ENCODE peak calls at places on chromosome 5, in six cellular contexts. M is right lobe of liver, K is IMR-90, N is heart left ventricle, D is tibial nerve, Z is sigmoid colon. P is an unnamed sample.

GRCh38 chr5:112289465-112289864 is 129.6 kb downstream of the EPB41L4A start:
- DNase-seq in N (no peak), D (no peak), K (no peak), M (no peak), Z (no peak), P (no peak)

GRCh38 chr5:165594693-165595092 is 2089.3 kb downstream of the MAT2B start:
- DNase-seq in D (no peak), K (no peak), M (no peak), N (no peak), Z (no peak), P (no peak)

GRCh38 chr5:73312146-73312871 is 136.3 kb downstream of the FOXD1 start:
- DNase-seq in K (peak), D (peak), N (no peak), M (no peak), Z (no peak), P (peak)

GRCh38 chr5:154723740-154724505 is 31.3 kb upstream of the LARP1 start:
- DNase-seq in K (peak), N (no peak), M (no peak), Z (no peak), D (no peak), P (no peak)

GRCh38 chr5:73160239-73160671 is 12.7 kb upstream of the TMEM174 start:
- DNase-seq in M (no peak), Z (no peak), K (no peak), N (no peak), D (no peak), P (no peak)

GRCh38 chr5:54807421-54807820 is 178.0 kb downstream of the ESM1 start:
- DNase-seq in K (peak), Z (no peak), N (no peak), M (no peak), D (no peak), P (no peak)

GRCh38 chr5:138461343-138462125 is 3.7 kb upstream of the EGR1 start:
- DNase-seq in K (peak), D (no peak), M (no peak), N (no peak), Z (no peak), P (no peak)

GRCh38 chr5:2690293-2690692 is 61.2 kb downstream of the IRX2 start:
- DNase-seq in N (no peak), M (no peak), D (no peak), Z (no peak), K (no peak), P (no peak)

GRCh38 chr5:142749321-142749720 is 20.9 kb upstream of the ARHGAP26 start:
- DNase-seq in N (no peak), M (no peak), K (peak), D (no peak), Z (no peak), P (no peak)

GRCh38 chr5:159657766-159658165 is 258.5 kb upstream of the ADRA1B start:
- DNase-seq in D (no peak), M (no peak), Z (no peak), K (no peak), N (no peak), P (no peak)

GRCh38 chr5:141654298-141654697 is 3.1 kb upstream of the FCHSD1 start:
- DNase-seq in Z (no peak), N (no peak), D (no peak), K (peak), M (no peak), P (no peak)

GRCh38 chr5:161421067-161421466 is 125.5 kb downstream of the GABRB2 start:
- DNase-seq in D (no peak), N (no peak), M (no peak), K (no peak), Z (no peak), P (no peak)

GRCh38 chr5:173472164-173472563 is 143.9 kb upstream of the STC2 start:
- DNase-seq in K (peak), N (no peak), D (peak), Z (peak), M (peak), P (peak)

GRCh38 chr5:135007305-135007704 is 26.7 kb downstream of the PITX1 start:
- DNase-seq in M (no peak), K (no peak), Z (peak), D (no peak), N (no peak), P (no peak)

GRCh38 chr5:139648205-139649081 is at the start of gene CXXC5:
- DNase-seq in N (peak), M (peak), D (peak), Z (peak), K (peak), P (peak)

GRCh38 chr5:130227699-130228098 is 323.4 kb downstream of the CHSY3 start:
- DNase-seq in D (no peak), M (no peak), K (no peak), N (no peak), Z (no peak), P (no peak)

GRCh38 chr5:9104576-9105339 is 441.1 kb downstream of the SEMA5A start:
- DNase-seq in Z (no peak), D (no peak), M (no peak), N (no peak), K (peak), P (no peak)

GRCh38 chr5:35859101-35859661 is 2.5 kb downstream of the IL7R start:
- DNase-seq in K (peak), D (no peak), N (no peak), M (no peak), Z (no peak), P (no peak)

DNA sequence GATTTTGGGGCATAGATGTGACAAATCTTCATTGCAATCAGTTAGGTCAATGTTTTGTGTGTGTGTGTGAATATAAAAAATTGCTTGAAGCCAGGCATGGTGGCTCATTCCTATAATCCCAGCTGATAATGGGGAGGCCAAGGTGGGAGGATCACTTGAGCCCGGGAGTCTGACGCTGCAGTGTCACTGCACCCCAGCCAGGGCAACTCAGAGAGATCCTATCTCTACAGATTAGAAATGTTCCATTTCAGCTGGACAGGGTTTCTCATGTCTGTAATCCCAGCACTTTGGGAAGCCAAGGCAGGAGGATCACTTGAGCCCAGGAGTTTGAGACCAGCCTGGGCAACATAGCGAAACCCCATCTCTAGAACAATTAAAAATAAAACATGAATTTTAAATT is 11.5 kb downstream of the OR2V2 start:
- DNase-seq in D (no peak), K (no peak), N (no peak), M (no peak), Z (no peak), P (no peak)
- H3K27ac ChIP-seq in D (no peak), K (no peak), N (no peak), M (no peak), Z (no peak), P (no peak)

GRCh38 chr5:1538276-1538675 is 14.5 kb upstream of the LPCAT1 start:
- DNase-seq in Z (peak), K (no peak), D (no peak), N (peak), M (peak), P (no peak)

GRCh38 chr5:1538741-1539392 is 15.1 kb upstream of the LPCAT1 start:
- DNase-seq in D (no peak), M (peak), Z (peak), N (no peak), K (no peak), P (peak)

GRCh38 chr5:1537166-1538154 is 13.7 kb upstream of the LPCAT1 start:
- DNase-seq in Z (peak), D (no peak), M (peak), N (no peak), K (no peak), P (peak)

GRCh38 chr5:1535646-1536045 is 11.9 kb upstream of the LPCAT1 start:
- DNase-seq in N (no peak), D (no peak), K (no peak), Z (no peak), M (no peak), P (no peak)

GRCh38 chr5:1536298-1537165 is 12.8 kb upstream of the LPCAT1 start:
- DNase-seq in K (peak), Z (peak), M (peak), N (peak), D (peak), P (peak)
- TF ChIP-seq POLR2A in K (no peak), Z (no peak), M (no peak), N (no peak), D (no peak), P (no peak)

GRCh38 chr5:79512692-79513518 is 1.0 kb downstream of the HOMER1 start:
- DNase-seq in Z (no peak), M (no peak), K (peak), N (no peak), D (no peak), P (no peak)

GRCh38 chr5:79510638-79511037 is 3.3 kb downstream of the HOMER1 start:
- DNase-seq in K (no peak), M (no peak), N (no peak), Z (no peak), D (no peak), P (no peak)

GRCh38 chr5:79514391-79515105 is 614 bp upstream of the HOMER1 start:
- DNase-seq in D (peak), Z (peak), M (peak), K (peak), N (peak), P (peak)

GRCh38 chr5:79511945-79512493 is 1.9 kb downstream of the HOMER1 start:
- DNase-seq in N (no peak), D (no peak), K (no peak), Z (no peak), M (no peak), P (no peak)

DNA sequence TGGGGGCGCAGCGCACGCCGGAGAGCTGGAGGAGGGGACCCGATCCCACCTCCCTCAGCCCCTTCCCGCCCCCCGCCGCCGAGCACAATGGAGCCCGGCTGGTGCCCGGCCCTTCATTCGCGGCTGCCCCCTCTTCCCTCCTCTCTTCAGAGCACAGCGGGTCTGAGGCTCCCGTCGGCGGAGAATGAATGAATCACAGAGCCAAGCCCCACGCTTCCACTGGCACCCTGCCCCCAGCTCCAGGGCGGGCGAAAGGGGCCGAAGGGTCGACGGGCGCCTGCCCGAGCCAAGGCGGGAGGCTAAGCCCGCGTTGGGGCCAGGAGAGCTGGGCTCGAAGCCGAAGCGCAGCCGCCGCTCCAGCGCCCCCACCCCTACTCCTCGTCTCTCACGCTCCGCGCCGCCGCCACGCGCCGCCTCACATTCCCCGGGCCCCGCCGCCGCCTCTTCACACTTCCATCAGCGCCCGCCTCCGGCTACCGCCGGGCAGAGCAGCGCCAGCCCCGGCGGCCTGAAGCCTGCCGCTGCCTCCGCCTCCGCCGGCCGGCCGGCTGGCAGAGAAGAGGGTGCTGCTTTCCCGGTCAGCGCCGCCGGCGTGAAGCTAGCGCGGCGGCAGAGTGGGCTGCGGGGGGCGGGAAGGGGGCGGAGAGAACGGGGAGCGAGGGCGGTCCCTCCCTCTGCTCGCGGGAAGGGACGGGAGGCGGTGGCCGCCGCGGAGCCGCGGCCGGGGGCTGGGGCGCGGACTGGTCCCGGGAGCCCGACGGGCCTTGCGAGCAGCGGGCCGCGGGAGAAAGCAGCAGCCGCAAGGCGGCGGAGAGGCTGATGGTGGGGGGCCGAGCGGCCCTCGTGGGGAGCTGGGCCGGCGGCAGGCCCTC is at the start of gene HOMER1:
- DNase-seq in N (peak), M (peak), K (peak), Z (peak), D (peak), P (peak)
- TF ChIP-seq CTCF in N (no peak), M (no peak), K (no peak), Z (no peak), D (no peak), P (no peak)

GRCh38 chr5:60355181-60355580 is 344.8 kb downstream of the DEPDC1B start:
- DNase-seq in N (no peak), Z (no peak), K (no peak), D (no peak), M (no peak), P (no peak)

GRCh38 chr5:60352992-60353391 is 347.0 kb downstream of the DEPDC1B start:
- DNase-seq in D (no peak), N (no peak), Z (no peak), K (no peak), M (no peak), P (no peak)

GRCh38 chr5:60357302-60357701 is 342.7 kb downstream of the DEPDC1B start:
- DNase-seq in N (no peak), K (no peak), M (no peak), D (no peak), Z (no peak), P (no peak)

GRCh38 chr5:60356716-60357115 is 343.2 kb downstream of the DEPDC1B start:
- DNase-seq in N (no peak), K (no peak), D (no peak), M (no peak), Z (no peak), P (no peak)

GRCh38 chr5:60354322-60354721 is 345.6 kb downstream of the DEPDC1B start:
- DNase-seq in D (no peak), K (no peak), Z (no peak), M (no peak), N (no peak), P (no peak)
- H3K27ac ChIP-seq in D (no peak), K (no peak), Z (no peak), M (no peak), N (no peak), P (no peak)